ENCODE peak calls at places on chromosome X, in eight cellular contexts. O, S, Q, T, I, R, J and U are unnamed samples. For H3K4me1, the result is how much of the 10 kb centered on the place peaks cover.

GRCh38 chrX:70755850-70756249 is 152.7 kb downstream of the TEX11 start:
- DNase-seq in O (no peak), S (no peak), Q (peak), T (peak), I (no peak), R (no peak), J (no peak), U (no peak)

GRCh38 chrX:20059467-20060128 is 57.1 kb downstream of the MAP7D2 start:
- DNase-seq in O (peak), S (no peak), Q (no peak), T (no peak), I (peak), R (no peak), J (no peak), U (peak)

GRCh38 chrX:295136-295535 is 14.0 kb downstream of the PLCXD1 start:
- DNase-seq in O (no peak), S (no peak), Q (no peak), T (no peak), I (no peak), R (no peak), J (no peak), U (no peak)

GRCh38 chrX:70479197-70479969 is 34.7 kb downstream of the DLG3 start:
- DNase-seq in O (peak), S (no peak), Q (no peak), T (no peak), I (no peak), R (peak), J (peak), U (no peak)

GRCh38 chrX:55907968-55908607 is 190.5 kb downstream of the RRAGB start:
- DNase-seq in O (peak), S (peak), Q (peak), T (peak), I (peak), R (peak), J (peak), U (peak)

GRCh38 chrX:139776614-139777013 is 68.6 kb upstream of the MCF2 start:
- DNase-seq in O (no peak), S (no peak), Q (peak), T (no peak), I (no peak), R (no peak), J (no peak), U (no peak)

GRCh38 chrX:65690057-65690855 is 22.8 kb downstream of the MSN start:
- DNase-seq in O (peak), S (no peak), Q (no peak), T (no peak), I (no peak), R (no peak), J (peak), U (no peak)

GRCh38 chrX:51496501-51497291 is at the start of gene NUDT11:
- DNase-seq in O (peak), S (no peak), Q (peak), T (peak), I (no peak), R (peak), J (peak), U (peak)

GRCh38 chrX:44253573-44253942 is 89.9 kb downstream of the EFHC2 start:
- DNase-seq in O (no peak), S (no peak), Q (no peak), T (no peak), I (no peak), R (no peak), J (no peak), U (no peak)

GRCh38 chrX:12411831-12412230 is 273.6 kb downstream of the FRMPD4 start:
- DNase-seq in O (peak), S (no peak), Q (no peak), T (no peak), I (no peak), R (no peak), J (no peak), U (no peak)

GRCh38 chrX:124240422-124240821 is 92.0 kb upstream of the TEX13D start:
- DNase-seq in O (peak), S (no peak), Q (no peak), T (no peak), I (no peak), R (no peak), J (no peak), U (no peak)

GRCh38 chrX:14963447-14964236 is 90.4 kb downstream of the MOSPD2 start:
- DNase-seq in O (peak), S (peak), Q (no peak), T (no peak), I (no peak), R (no peak), J (peak), U (peak)

GRCh38 chrX:119093991-119094741 is 21.4 kb downstream of the CT47C1 start:
- DNase-seq in O (peak), S (no peak), Q (no peak), T (no peak), I (no peak), R (peak), J (peak), U (no peak)

GRCh38 chrX:15143050-15143824 is 126.6 kb downstream of the ASB9 start:
- DNase-seq in O (peak), S (peak), Q (peak), T (peak), I (peak), R (peak), J (peak), U (peak)

GRCh38 chrX:28581522-28581921 is 5.7 kb upstream of the IL1RAPL1 start:
- DNase-seq in O (no peak), S (no peak), Q (no peak), T (no peak), I (no peak), R (no peak), J (no peak), U (no peak)

GRCh38 chrX:23699636-23700194 is 32.4 kb downstream of the PRDX4 start:
- DNase-seq in O (peak), S (no peak), Q (peak), T (peak), I (no peak), R (peak), J (no peak), U (no peak)

GRCh38 chrX:65999563-66000148 is 40.2 kb downstream of the VSIG4 start:
- DNase-seq in O (no peak), S (no peak), Q (no peak), T (peak), I (no peak), R (no peak), J (no peak), U (no peak)

GRCh38 chrX:4550018-4550417 is 836.6 kb upstream of the PRKX start:
- DNase-seq in O (no peak), S (no peak), Q (no peak), T (no peak), I (no peak), R (peak), J (no peak), U (peak)

GRCh38 chrX:153973127-153974002 is 811 bp downstream of the TMEM187 start:
- DNase-seq in O (no peak), S (no peak), Q (no peak), T (peak), I (no peak), R (no peak), J (no peak), U (no peak)

GRCh38 chrX:40102393-40103381 is 4.9 kb upstream of the BCOR start:
- DNase-seq in O (no peak), S (no peak), Q (peak), T (peak), I (no peak), R (peak), J (no peak), U (no peak)
- H3K4me1 ChIP-seq in O (under half), S (under half), Q (under half), T (half or more), I (under half), R (half or more), J (under half), U (half or more)

GRCh38 chrX:49042581-49043219 is 457 bp downstream of the TFE3 start:
- DNase-seq in O (peak), S (no peak), Q (no peak), T (no peak), I (no peak), R (no peak), J (no peak), U (no peak)

GRCh38 chrX:49041683-49042529 is 1.3 kb downstream of the TFE3 start:
- DNase-seq in O (peak), S (no peak), Q (no peak), T (peak), I (no peak), R (peak), J (peak), U (peak)

GRCh38 chrX:49043987-49044281 is 777 bp upstream of the TFE3 start:
- DNase-seq in O (no peak), S (no peak), Q (no peak), T (no peak), I (no peak), R (no peak), J (no peak), U (no peak)

GRCh38 chrX:49040376-49040955 is 2.7 kb downstream of the TFE3 start:
- DNase-seq in O (peak), S (no peak), Q (no peak), T (no peak), I (no peak), R (no peak), J (no peak), U (peak)

GRCh38 chrX:49043220-49043986 is at the start of gene TFE3:
- DNase-seq in O (peak), S (peak), Q (peak), T (peak), I (peak), R (peak), J (peak), U (peak)
- TF ChIP-seq EZH2 in O (no peak), S (no peak), Q (no peak), T (no peak), I (no peak), R (no peak), J (no peak), U (no peak)

DNA sequence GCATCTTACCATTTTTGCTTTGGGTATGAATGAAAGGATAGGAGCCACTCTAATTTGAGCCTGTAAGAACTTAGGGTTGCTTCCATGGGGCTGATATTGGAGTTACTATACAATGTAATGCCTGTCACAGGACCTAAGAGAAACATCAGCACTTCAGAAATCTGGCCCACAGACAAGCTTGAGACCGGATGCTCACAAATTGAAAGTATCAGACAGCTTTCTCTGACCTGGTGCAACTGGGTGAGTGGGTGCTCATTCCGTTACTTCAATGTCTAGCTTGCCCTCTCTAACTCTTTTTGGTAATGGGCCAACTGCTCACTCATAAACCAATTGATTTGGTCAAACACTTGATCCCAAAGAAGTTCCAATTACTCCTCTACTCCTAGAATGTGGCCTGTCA is 62.1 kb downstream of the GPC4 start:
- DNase-seq in O (no peak), S (no peak), Q (no peak), T (no peak), I (no peak), R (no peak), J (no peak), U (no peak)
- H3K4me1 ChIP-seq in O (under half), S (under half), Q (under half), T (under half), I (under half), R (under half), J (under half), U (under half)

GRCh38 chrX:134633832-134634231 is 24.4 kb downstream of the PLAC1 start:
- DNase-seq in O (no peak), S (no peak), Q (no peak), T (no peak), I (no peak), R (no peak), J (no peak), U (no peak)
- TF ChIP-seq EZH2 in O (no peak), S (no peak), Q (no peak), T (no peak), I (no peak), R (no peak), J (no peak), U (no peak)

GRCh38 chrX:107470971-107471370 is 21.5 kb downstream of the FRMPD3 start:
- DNase-seq in O (no peak), S (no peak), Q (no peak), T (peak), I (no peak), R (no peak), J (no peak), U (no peak)

GRCh38 chrX:107467271-107467670 is 17.8 kb downstream of the FRMPD3 start:
- DNase-seq in O (no peak), S (no peak), Q (no peak), T (no peak), I (no peak), R (no peak), J (no peak), U (no peak)

GRCh38 chrX:107465932-107466620 is 16.6 kb downstream of the FRMPD3 start:
- DNase-seq in O (no peak), S (no peak), Q (no peak), T (no peak), I (no peak), R (no peak), J (no peak), U (no peak)

DNA sequence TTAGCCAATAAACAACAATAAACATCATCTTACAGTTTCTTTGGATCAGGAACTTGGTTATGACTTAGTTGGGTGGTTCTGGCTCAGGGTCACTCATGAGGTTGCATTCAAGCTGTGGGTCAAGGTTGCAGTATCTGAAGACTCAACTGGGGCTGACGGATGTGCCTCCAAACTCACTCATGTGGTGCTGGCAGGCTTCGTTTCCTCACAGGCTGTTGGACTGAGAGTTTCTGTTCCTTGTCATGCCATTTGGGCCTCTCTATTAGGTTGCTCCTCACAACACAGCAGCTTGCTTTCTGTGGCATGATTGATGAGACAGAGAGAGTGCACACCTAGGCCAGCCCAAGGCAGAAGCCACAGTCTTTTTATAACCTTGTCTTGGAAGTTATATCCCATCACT is 20.7 kb downstream of the FRMPD3 start:
- DNase-seq in O (no peak), S (no peak), Q (no peak), T (no peak), I (no peak), R (no peak), J (no peak), U (no peak)
- H3K4me1 ChIP-seq in O (under half), S (under half), Q (under half), T (under half), I (under half), R (under half), J (under half), U (under half)